ENCODE peak calls at places on chromosomes 2 and 18, in five cellular contexts. One of them, this sample, is unnamed.

GRCh38 chr18:72612894-72613537 is 68.9 kb upstream of the CBLN2 start:
- DNase-seq in amniotic stem cell: no peak
- DNase-seq in ureter: no peak
- DNase-seq in Panc1: no peak
- DNase-seq in bronchial epithelial cell: no peak
- DNase-seq in this sample: no peak

GRCh38 chr2:45918816-45919655 is 267.6 kb downstream of the PRKCE start:
- DNase-seq in amniotic stem cell: no peak
- DNase-seq in ureter: no peak
- DNase-seq in Panc1: no peak
- DNase-seq in bronchial epithelial cell: no peak
- DNase-seq in this sample: no peak

GRCh38 chr2:8515390-8515761 is 166.5 kb upstream of the ID2 start:
- DNase-seq in amniotic stem cell: no peak
- DNase-seq in ureter: no peak
- DNase-seq in Panc1: no peak
- DNase-seq in bronchial epithelial cell: no peak
- DNase-seq in this sample: no peak

GRCh38 chr2:201049455-201049854 is 22.0 kb downstream of the HYCC2 start:
- DNase-seq in amniotic stem cell: no peak
- DNase-seq in ureter: no peak
- DNase-seq in Panc1: no peak
- DNase-seq in bronchial epithelial cell: no peak
- DNase-seq in this sample: no peak

GRCh38 chr2:168060956-168061750 is 186.2 kb downstream of the STK39 start:
- DNase-seq in amniotic stem cell: no peak
- DNase-seq in ureter: no peak
- DNase-seq in Panc1: no peak
- DNase-seq in bronchial epithelial cell: peak
- DNase-seq in this sample: no peak

GRCh38 chr18:8765692-8766463 is 60.5 kb downstream of the MTCL1 start:
- DNase-seq in amniotic stem cell: no peak
- DNase-seq in ureter: no peak
- DNase-seq in Panc1: no peak
- DNase-seq in bronchial epithelial cell: no peak
- DNase-seq in this sample: no peak

GRCh38 chr18:51120809-51121596 is 76.5 kb downstream of the MEX3C start:
- DNase-seq in amniotic stem cell: no peak
- DNase-seq in ureter: no peak
- DNase-seq in Panc1: no peak
- DNase-seq in bronchial epithelial cell: no peak
- DNase-seq in this sample: no peak

GRCh38 chr2:232328038-232328435 is 50.5 kb upstream of the ALPP start:
- DNase-seq in amniotic stem cell: no peak
- DNase-seq in ureter: no peak
- DNase-seq in Panc1: no peak
- DNase-seq in bronchial epithelial cell: no peak
- DNase-seq in this sample: no peak

GRCh38 chr18:5237723-5238370 is 40.8 kb upstream of the AKAIN1 start:
- DNase-seq in amniotic stem cell: peak
- DNase-seq in ureter: peak
- DNase-seq in Panc1: peak
- DNase-seq in bronchial epithelial cell: peak
- DNase-seq in this sample: peak

GRCh38 chr2:218252509-218253247 is 8.1 kb upstream of the GPBAR1 start:
- DNase-seq in amniotic stem cell: no peak
- DNase-seq in ureter: no peak
- DNase-seq in Panc1: no peak
- DNase-seq in bronchial epithelial cell: no peak
- DNase-seq in this sample: no peak

GRCh38 chr2:130341562-130342019 is 1.1 kb upstream of the IMP4 start:
- DNase-seq in amniotic stem cell: peak
- DNase-seq in ureter: no peak
- DNase-seq in Panc1: no peak
- DNase-seq in bronchial epithelial cell: peak
- DNase-seq in this sample: no peak